ENCODE peak calls at places on chromosome 11, in eight cellular contexts. Z, A, I, O, S, Y, V and Q are unnamed samples. For H3K4me1, the result is how much of the 10 kb centered on the place peaks cover.

GRCh38 chr11:61532136-61533038 is 23.8 kb downstream of the LRRC10B start:
- DNase-seq in Z (peak), A (peak), I (peak), O (peak), S (no peak), Y (peak), V (peak), Q (no peak)

GRCh38 chr11:67368621-67369020 is 4.8 kb downstream of the CLCF1 start:
- DNase-seq in Z (peak), A (no peak), I (no peak), O (no peak), S (no peak), Y (no peak), V (no peak), Q (no peak)

GRCh38 chr11:111528557-111528956 is 12.0 kb upstream of the LAYN start:
- DNase-seq in Z (no peak), A (no peak), I (no peak), O (peak), S (no peak), Y (peak), V (no peak), Q (no peak)

GRCh38 chr11:120612363-120613263 is 101.1 kb downstream of the GRIK4 start:
- DNase-seq in Z (peak), A (no peak), I (peak), O (peak), S (no peak), Y (no peak), V (no peak), Q (no peak)

GRCh38 chr11:35334385-35335090 is 84.8 kb downstream of the SLC1A2 start:
- DNase-seq in Z (peak), A (no peak), I (no peak), O (peak), S (no peak), Y (no peak), V (no peak), Q (no peak)

GRCh38 chr11:129694966-129695365 is 120.7 kb upstream of the TMEM45B start:
- DNase-seq in Z (peak), A (no peak), I (no peak), O (no peak), S (no peak), Y (no peak), V (no peak), Q (no peak)

GRCh38 chr11:116062526-116063171 is 558.4 kb upstream of the CADM1 start:
- DNase-seq in Z (no peak), A (no peak), I (no peak), O (peak), S (no peak), Y (no peak), V (no peak), Q (no peak)

GRCh38 chr11:17978553-17979287 is 34.1 kb downstream of the SERGEF start:
- DNase-seq in Z (peak), A (peak), I (peak), O (peak), S (peak), Y (peak), V (peak), Q (no peak)

GRCh38 chr11:62124186-62125113 is 639 bp downstream of the INCENP start:
- DNase-seq in Z (peak), A (peak), I (peak), O (peak), S (no peak), Y (peak), V (no peak), Q (peak)

GRCh38 chr11:67120881-67121710 is 2.0 kb downstream of the KDM2A start:
- DNase-seq in Z (peak), A (peak), I (no peak), O (peak), S (no peak), Y (no peak), V (no peak), Q (no peak)

GRCh38 chr11:100682247-100682969 is 4.7 kb upstream of the ARHGAP42 start:
- DNase-seq in Z (peak), A (no peak), I (no peak), O (peak), S (no peak), Y (no peak), V (no peak), Q (no peak)

GRCh38 chr11:86202013-86202336 is 42.6 kb upstream of the EED start:
- DNase-seq in Z (no peak), A (peak), I (no peak), O (peak), S (no peak), Y (peak), V (no peak), Q (no peak)

DNA sequence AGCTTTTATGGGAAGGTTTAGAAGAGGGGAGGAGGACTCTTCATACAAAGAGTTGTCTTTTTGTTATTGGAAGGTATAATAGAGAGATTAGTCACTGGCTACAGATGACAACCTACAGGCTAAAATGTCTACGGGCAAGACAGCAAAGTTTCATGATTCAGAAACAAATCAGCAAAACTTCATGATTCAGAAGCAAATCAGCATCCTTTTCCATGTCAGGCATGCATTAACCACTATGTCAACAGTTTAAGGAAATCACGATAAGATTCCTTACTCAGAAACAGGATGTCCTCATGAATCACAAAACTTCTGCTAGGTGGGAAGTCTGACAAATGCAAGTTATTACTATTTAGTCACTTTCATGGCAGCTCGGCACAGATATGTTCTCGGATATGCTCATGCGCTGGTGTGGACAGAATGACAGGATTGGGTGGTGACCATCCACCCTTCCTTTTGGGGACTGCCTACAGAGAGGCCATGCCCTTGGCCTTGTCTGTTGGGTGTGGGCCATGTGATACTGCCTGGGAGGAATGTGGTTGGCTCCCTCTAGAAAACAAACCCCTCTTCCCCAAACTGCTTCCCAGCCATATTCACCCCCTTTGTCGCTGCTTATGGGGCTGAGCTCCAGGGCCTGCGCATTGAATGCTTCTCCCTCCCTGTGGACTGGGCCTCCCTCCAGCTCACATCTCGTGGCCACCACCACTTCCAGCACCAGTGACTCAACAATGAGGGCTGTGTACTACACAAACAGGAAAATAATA is 10.2 kb downstream of the C11orf91 start:
- DNase-seq in Z (peak), A (peak), I (peak), O (no peak), S (no peak), Y (no peak), V (no peak), Q (peak)
- H3K4me1 ChIP-seq in Z (half or more), A (under half), I (half or more), O (under half), S (under half), Y (under half), V (under half), Q (half or more)

DNA sequence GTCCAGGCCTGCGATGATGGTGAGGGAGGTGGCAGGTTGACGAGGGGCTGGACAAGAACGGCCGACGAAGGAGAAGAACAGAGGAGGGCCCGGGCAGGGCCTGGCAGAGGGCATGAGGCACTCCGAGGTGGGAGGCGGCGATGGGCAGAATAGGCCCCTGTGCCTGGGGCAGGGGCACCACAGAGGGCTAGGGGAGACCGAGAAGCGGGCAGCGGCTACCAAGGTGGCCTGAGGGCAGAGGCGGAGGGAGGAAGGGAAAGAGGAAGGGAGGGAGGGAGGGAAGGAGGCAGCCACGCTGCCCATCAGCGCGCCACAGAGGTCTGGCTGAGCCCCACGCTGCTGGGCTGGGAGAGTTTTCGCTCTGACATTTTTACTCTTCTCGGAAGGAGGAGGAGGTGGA is 11.3 kb downstream of the LSP1 start:
- DNase-seq in Z (peak), A (no peak), I (no peak), O (no peak), S (no peak), Y (no peak), V (no peak), Q (no peak)
- H2AFZ ChIP-seq in Z (peak), A (no peak), I (no peak), O (no peak), S (peak), Y (no peak), V (no peak), Q (no peak)

DNA sequence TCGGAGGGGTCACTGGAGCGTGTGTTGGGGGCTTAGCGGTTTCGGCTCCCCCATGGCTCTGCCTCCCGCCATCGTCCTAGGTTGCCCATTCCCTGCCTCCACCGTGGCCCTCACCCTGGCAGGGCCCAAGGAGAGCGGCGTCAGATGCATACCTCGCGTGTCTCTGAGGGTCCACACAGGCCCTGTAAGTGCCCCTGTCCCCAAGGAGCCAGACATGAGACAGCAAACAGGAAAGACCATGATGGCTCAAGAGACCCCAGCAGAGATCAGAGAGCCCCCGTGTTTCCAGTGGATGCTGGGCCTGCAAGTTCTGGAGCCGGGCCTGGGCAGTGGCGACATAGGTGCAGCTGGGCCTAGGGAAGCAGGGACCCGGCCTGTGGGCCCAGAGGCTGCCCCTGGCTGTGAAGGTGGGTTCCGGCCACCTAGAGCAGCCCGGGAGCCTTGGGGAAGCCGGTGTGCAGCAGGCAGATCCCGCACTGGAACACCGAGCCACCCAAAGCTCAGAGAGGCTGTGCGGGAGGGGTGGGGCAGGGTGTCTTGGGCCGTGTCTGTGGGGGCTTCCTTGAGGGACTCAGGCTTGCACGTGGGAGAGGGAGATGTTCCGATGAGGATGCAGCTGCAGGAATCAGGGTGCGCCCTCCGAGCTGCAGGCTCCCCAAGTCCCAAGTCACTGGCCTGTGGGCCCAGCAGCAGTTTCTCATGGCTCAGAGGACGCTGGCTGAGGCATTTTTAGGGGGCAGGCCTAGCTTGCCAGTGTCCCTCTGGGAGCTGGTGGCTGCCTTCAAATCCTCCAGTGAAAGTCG is 126.4 kb downstream of the KCNQ1OT1 start:
- DNase-seq in Z (no peak), A (no peak), I (no peak), O (no peak), S (no peak), Y (no peak), V (no peak), Q (no peak)
- H3K4me1 ChIP-seq in Z (under half), A (half or more), I (under half), O (under half), S (under half), Y (under half), V (under half), Q (under half)

GRCh38 chr11:69362315-69362714 is 68.4 kb downstream of the MYEOV start:
- DNase-seq in Z (no peak), A (no peak), I (no peak), O (no peak), S (no peak), Y (no peak), V (peak), Q (no peak)

GRCh38 chr11:69361048-69361447 is 67.1 kb downstream of the MYEOV start:
- DNase-seq in Z (no peak), A (no peak), I (no peak), O (no peak), S (no peak), Y (no peak), V (peak), Q (no peak)

GRCh38 chr11:69361466-69361865 is 67.5 kb downstream of the MYEOV start:
- DNase-seq in Z (no peak), A (no peak), I (no peak), O (no peak), S (no peak), Y (no peak), V (peak), Q (no peak)

GRCh38 chr11:69359735-69360470 is 65.9 kb downstream of the MYEOV start:
- DNase-seq in Z (peak), A (no peak), I (no peak), O (no peak), S (no peak), Y (no peak), V (peak), Q (no peak)

GRCh38 chr11:69360606-69361005 is 66.7 kb downstream of the MYEOV start:
- DNase-seq in Z (no peak), A (no peak), I (no peak), O (no peak), S (no peak), Y (no peak), V (peak), Q (no peak)
- H2AFZ ChIP-seq in Z (no peak), A (no peak), I (no peak), O (no peak), S (no peak), Y (no peak), V (no peak), Q (no peak)

GRCh38 chr11:45659031-45659817 is 6.2 kb downstream of the CHST1 start:
- DNase-seq in Z (peak), A (no peak), I (no peak), O (no peak), S (no peak), Y (no peak), V (no peak), Q (no peak)

GRCh38 chr11:45659818-45660160 is 5.6 kb downstream of the CHST1 start:
- DNase-seq in Z (no peak), A (no peak), I (no peak), O (no peak), S (no peak), Y (no peak), V (no peak), Q (no peak)

GRCh38 chr11:45658292-45658991 is 7.0 kb downstream of the CHST1 start:
- DNase-seq in Z (peak), A (peak), I (peak), O (no peak), S (no peak), Y (peak), V (peak), Q (no peak)

GRCh38 chr11:45655831-45656230 is 9.6 kb downstream of the CHST1 start:
- DNase-seq in Z (no peak), A (no peak), I (no peak), O (no peak), S (no peak), Y (no peak), V (no peak), Q (no peak)

DNA sequence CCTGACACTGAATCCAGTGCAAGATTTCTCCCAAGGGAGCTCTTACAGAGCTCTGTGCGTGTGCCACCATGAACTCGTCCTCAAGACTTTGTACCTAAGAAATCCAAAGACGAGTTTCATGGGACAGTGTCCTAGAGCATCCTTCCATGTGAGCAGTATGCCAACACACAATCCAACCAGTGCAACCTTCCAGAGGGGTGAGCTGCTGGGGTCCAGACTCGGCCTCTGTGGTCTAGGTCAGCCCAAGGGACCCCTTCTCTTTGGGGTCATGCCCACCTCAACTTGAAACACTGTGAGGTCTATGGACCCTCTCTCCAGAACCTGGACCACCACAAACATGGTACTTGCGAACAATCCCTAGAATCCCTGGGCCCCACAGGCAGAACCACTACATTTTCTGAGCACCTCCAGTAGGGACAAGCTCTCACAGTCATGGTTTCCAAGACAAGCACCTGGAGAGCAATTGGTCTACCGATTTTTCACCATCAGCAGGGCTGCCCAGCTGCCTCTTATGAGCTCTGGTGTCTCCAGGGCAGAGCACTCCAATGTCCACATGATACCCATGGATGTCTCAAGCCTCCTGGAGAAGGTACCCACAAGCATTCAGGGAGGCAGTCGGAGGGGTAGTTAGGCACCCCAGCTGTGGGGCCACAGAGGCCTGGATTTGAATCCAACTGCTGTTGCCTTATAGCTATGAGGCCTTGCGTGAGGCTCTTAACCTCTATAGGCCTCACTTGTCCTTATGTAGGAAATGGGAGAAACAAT is 7.7 kb downstream of the CHST1 start:
- DNase-seq in Z (no peak), A (no peak), I (no peak), O (no peak), S (no peak), Y (no peak), V (peak), Q (no peak)
- H3K4me1 ChIP-seq in Z (under half), A (under half), I (under half), O (under half), S (under half), Y (half or more), V (under half), Q (under half)

DNA sequence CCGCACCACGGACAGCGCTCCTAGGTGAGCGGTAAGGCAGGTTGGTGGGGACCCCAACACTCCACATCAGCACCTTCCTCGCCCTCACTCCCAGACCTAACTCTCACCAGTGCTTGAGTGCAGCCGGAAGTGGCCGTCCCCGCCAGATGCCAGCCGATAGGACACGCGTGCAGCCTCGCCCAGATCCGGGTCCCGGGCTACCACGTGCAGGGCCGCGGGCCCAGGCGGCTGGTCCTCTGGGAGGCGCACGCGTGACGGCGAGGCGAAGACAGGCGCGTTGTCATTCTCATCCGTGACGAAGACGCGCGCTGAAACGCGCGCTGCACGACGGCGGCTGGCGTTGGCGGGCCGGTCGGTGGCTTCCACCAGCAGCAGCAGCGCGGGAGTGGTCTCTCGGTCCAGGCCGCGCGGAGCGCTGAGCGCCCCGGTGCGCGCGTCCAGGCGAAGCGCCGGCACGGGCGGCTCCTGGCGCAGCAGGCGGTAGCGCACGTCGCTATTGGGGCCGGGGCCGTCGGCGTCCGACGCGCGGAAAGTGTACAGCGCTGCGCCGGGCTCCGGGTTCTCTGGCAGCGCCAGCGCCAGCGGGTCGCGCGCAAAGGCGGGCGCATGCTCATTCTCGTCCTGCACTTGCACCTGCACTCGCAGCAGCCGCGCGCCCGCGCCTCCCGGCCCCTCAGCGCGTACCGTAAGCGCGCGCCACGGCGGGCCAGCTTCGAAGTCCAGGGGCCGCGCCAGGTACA is 10.8 kb upstream of the TPP1 start:
- DNase-seq in Z (no peak), A (no peak), I (no peak), O (no peak), S (peak), Y (no peak), V (peak), Q (no peak)
- H2AFZ ChIP-seq in Z (no peak), A (no peak), I (no peak), O (no peak), S (no peak), Y (no peak), V (no peak), Q (no peak)

GRCh38 chr11:88535266-88535665 is 197.7 kb upstream of the CTSC start:
- DNase-seq in Z (peak), A (no peak), I (no peak), O (no peak), S (no peak), Y (no peak), V (no peak), Q (no peak)

GRCh38 chr11:88531776-88532175 is 194.2 kb upstream of the CTSC start:
- DNase-seq in Z (no peak), A (no peak), I (no peak), O (no peak), S (no peak), Y (no peak), V (no peak), Q (no peak)

GRCh38 chr11:88534185-88534584 is 196.6 kb upstream of the CTSC start:
- DNase-seq in Z (no peak), A (no peak), I (peak), O (no peak), S (no peak), Y (no peak), V (no peak), Q (no peak)

GRCh38 chr11:88535916-88536547 is 198.5 kb upstream of the CTSC start:
- DNase-seq in Z (peak), A (no peak), I (peak), O (no peak), S (no peak), Y (no peak), V (no peak), Q (no peak)

DNA sequence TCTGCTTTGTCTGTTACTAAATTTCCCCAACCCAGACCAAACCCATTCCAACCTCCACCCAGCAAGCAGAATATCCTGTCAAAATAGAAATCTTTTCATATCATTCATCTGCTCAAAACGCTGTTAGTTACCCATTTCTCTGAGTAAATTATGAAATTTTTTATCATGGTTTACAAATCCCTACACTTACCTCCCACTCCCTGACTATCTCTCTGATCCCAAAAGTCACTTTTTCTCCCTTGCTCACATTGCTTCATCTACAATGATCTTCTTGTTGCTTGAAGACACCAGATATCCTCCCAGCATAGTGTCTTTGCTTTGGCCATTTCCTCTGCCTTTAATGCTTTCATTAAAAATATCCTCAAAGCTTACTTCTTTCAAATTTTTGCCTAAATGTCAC is 195.5 kb upstream of the CTSC start:
- DNase-seq in Z (no peak), A (no peak), I (no peak), O (no peak), S (no peak), Y (no peak), V (no peak), Q (no peak)
- H3K4me1 ChIP-seq in Z (under half), A (under half), I (under half), O (under half), S (under half), Y (under half), V (under half), Q (under half)